ENCODE peak calls at places on chromosome 20, in six cellular contexts. A is ELF-1; U is stimulated activated CD4-positive, alpha-beta T cell treated with anti-CD3 and anti-CD28 coated beads, Interleukin-4, amount 100 ng/mL, for 1 hour; T is activated gamma-delta T cell treated with Interleukin-2 at 50 U/mL for 16 hours; G is GM20000; L is NCI-H2029. P is an unnamed sample.

GRCh38 chr20:58433759-58434158 is 44.7 kb downstream of the VAPB start:
- DNase-seq in A (no peak), U (no peak), T (no peak), G (no peak), L (no peak), P (no peak)

GRCh38 chr20:10249822-10250221 is 31.2 kb downstream of the SNAP25 start:
- DNase-seq in A (no peak), U (no peak), T (no peak), G (no peak), L (no peak), P (no peak)

GRCh38 chr20:4160761-4161305 is 145.5 kb upstream of the RNF24 start:
- DNase-seq in A (peak; percentile 80), U (no peak), T (no peak), G (no peak), L (no peak), P (peak; percentile 50)

GRCh38 chr20:32077192-32077591 is 25.1 kb downstream of the HCK start:
- DNase-seq in A (no peak), U (no peak), T (no peak), G (no peak), L (no peak), P (no peak)

GRCh38 chr20:9068232-9068781 is 580 bp upstream of the PLCB4 start:
- DNase-seq in A (peak; percentile 48), U (no peak), T (no peak), G (no peak), L (peak; percentile 57), P (no peak)

GRCh38 chr20:17825949-17826843 is 126.4 kb downstream of the BANF2 start:
- DNase-seq in A (no peak), U (no peak), T (no peak), G (peak; percentile 81), L (no peak), P (no peak)

GRCh38 chr20:37356961-37357371 is 11.0 kb downstream of the SRC start:
- DNase-seq in A (no peak), U (no peak), T (no peak), G (no peak), L (no peak), P (no peak)

GRCh38 chr20:5085380-5085779 is 34.4 kb downstream of the PCNA start:
- DNase-seq in A (no peak), U (no peak), T (no peak), G (no peak), L (no peak), P (no peak)

GRCh38 chr20:32823737-32824588 is 4.2 kb downstream of the MAPRE1 start:
- DNase-seq in A (no peak), U (no peak), T (no peak), G (no peak), L (peak; percentile 18), P (no peak)

GRCh38 chr20:33697129-33697528 is 10.9 kb upstream of the E2F1 start:
- DNase-seq in A (no peak), U (no peak), T (no peak), G (no peak), L (no peak), P (no peak)

GRCh38 chr20:25352746-25353145 is 37.9 kb downstream of the ABHD12 start:
- DNase-seq in A (no peak), U (no peak), T (no peak), G (no peak), L (no peak), P (no peak)

GRCh38 chr20:57002066-57002570 is 264.3 kb downstream of the BMP7 start:
- DNase-seq in A (no peak), U (no peak), T (no peak), G (no peak), L (no peak), P (no peak)

GRCh38 chr20:17925300-17925939 is 43.2 kb downstream of the SNX5 start:
- DNase-seq in A (no peak), U (no peak), T (no peak), G (no peak), L (no peak), P (no peak)

GRCh38 chr20:33693274-33693673 is 7.1 kb upstream of the E2F1 start:
- DNase-seq in A (no peak), U (no peak), T (no peak), G (no peak), L (no peak), P (peak; percentile 40)

GRCh38 chr20:21104921-21105320 is 1.2 kb downstream of the LINC00237 start:
- DNase-seq in A (peak; percentile 23), U (no peak), T (no peak), G (no peak), L (no peak), P (no peak)

GRCh38 chr20:36574278-36575065 is 1.1 kb downstream of the TGIF2 start:
- DNase-seq in A (peak; percentile 71), U (peak; percentile 61), T (peak; percentile 35), G (peak; percentile 57), L (no peak), P (peak; percentile 58)

GRCh38 chr20:33518071-33518470 is 28.2 kb downstream of the CBFA2T2 start:
- DNase-seq in A (no peak), U (no peak), T (no peak), G (no peak), L (no peak), P (no peak)

GRCh38 chr20:10433623-10434466 is at the start of gene MKKS:
- DNase-seq in A (peak; percentile 94), U (peak; percentile 88), T (peak; percentile 80), G (peak; percentile 80), L (peak; percentile 82), P (peak; percentile 83)

GRCh38 chr20:18400460-18400859 is 66.4 kb downstream of the DZANK1 start:
- DNase-seq in A (no peak), U (no peak), T (no peak), G (no peak), L (no peak), P (no peak)

GRCh38 chr20:31760457-31761240 is 21.6 kb downstream of the TPX2 start:
- DNase-seq in A (no peak), U (no peak), T (no peak), G (no peak), L (peak; percentile 40), P (no peak)

GRCh38 chr20:22582960-22583772 is 1.2 kb downstream of the FOXA2 start:
- DNase-seq in A (peak; percentile 45), U (no peak), T (no peak), G (no peak), L (no peak), P (no peak)

GRCh38 chr20:48951646-48952045 is 30.1 kb downstream of the ARFGEF2 start:
- DNase-seq in A (no peak), U (no peak), T (no peak), G (no peak), L (no peak), P (no peak)